ENCODE peak calls at places on chromosomes 16 and 17, in seven cellular contexts. G is glutamatergic neuron; E is upper lobe of right lung; W is CD4-positive, alpha-beta T cell; K is tibial artery; A is progenitor cell of endocrine pancreas; B is WTC11. F is an unnamed sample.
A peak's percentile ranks its signal among the peaks of the same experiment; 100 is the strongest.

GRCh38 chr17:47225436-47225858 is 16.3 kb downstream of the MYL4 start:
- DNase-seq in G (no peak), E (no peak), W (no peak), K (peak; percentile 90), A (no peak), B (no peak), F (no peak)

GRCh38 chr16:72214821-72215220 is 42.9 kb upstream of the PMFBP1 start:
- DNase-seq in G (no peak), E (no peak), W (no peak), K (no peak), A (no peak), B (no peak), F (no peak)

GRCh38 chr17:8707591-8708453 is 36.8 kb downstream of the CCDC42 start:
- DNase-seq in G (no peak), E (no peak), W (no peak), K (peak; percentile 69), A (no peak), B (no peak), F (no peak)

GRCh38 chr17:65754641-65755040 is 193.2 kb upstream of the AXIN2 start:
- DNase-seq in G (no peak), E (no peak), W (no peak), K (no peak), A (no peak), B (no peak), F (no peak)

GRCh38 chr17:72373910-72374741 is 253.3 kb downstream of the SOX9 start:
- DNase-seq in G (no peak), E (no peak), W (no peak), K (no peak), A (no peak), B (no peak), F (peak; percentile 34)

GRCh38 chr17:4711671-4712111 is 1.3 kb downstream of the ARRB2 start:
- DNase-seq in G (no peak), E (no peak), W (no peak), K (peak; percentile 76), A (no peak), B (no peak), F (no peak)

GRCh38 chr17:39648876-39649430 is 12.0 kb downstream of the STARD3 start:
- DNase-seq in G (no peak), E (no peak), W (no peak), K (no peak), A (no peak), B (no peak), F (no peak)

GRCh38 chr16:86494039-86494564 is 16.2 kb upstream of the FOXF1 start:
- DNase-seq in G (peak; percentile 34), E (no peak), W (no peak), K (no peak), A (no peak), B (peak; percentile 28), F (no peak)

GRCh38 chr17:69978056-69978646 is 96.9 kb upstream of the KCNJ16 start:
- DNase-seq in G (no peak), E (no peak), W (no peak), K (no peak), A (no peak), B (no peak), F (no peak)
- TF ChIP-seq CTCF in G (no peak), E (no peak), W (no peak), K (no peak), A (no peak), B (no peak), F (no peak)

DNA sequence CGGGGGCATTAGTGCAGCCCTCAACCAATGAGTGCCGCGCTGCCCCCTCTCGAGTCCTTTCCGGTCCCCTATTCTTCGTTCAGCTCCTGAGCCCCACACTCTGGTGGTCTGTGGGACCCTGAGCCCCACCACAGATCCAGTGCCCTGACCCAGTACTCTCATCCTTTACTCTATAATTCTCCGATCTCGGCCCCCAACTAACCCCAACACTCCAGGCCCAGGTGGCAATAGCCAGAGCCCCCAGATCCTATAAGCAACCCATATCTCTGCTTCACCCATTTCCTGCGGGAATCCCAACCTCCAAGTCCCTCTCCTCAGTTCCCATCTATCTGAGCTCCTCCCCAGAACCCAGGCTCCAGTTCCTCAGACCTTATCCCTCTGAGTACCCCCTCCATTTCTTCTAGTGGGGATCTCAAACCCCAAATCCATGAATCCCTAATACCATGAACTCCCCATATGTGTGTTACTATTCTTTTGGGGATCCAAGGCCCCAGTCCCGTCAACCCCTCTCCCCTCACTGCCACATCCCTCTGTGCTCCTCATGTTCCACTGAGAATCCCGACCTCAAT is 1.0 kb upstream of the TBC1D10B start:
- DNase-seq in G (no peak), E (no peak), W (no peak), K (no peak), A (no peak), B (no peak), F (no peak)
- TF ChIP-seq CTCF in G (no peak), E (no peak), W (no peak), K (no peak), A (peak; percentile 24), B (no peak), F (no peak)

DNA sequence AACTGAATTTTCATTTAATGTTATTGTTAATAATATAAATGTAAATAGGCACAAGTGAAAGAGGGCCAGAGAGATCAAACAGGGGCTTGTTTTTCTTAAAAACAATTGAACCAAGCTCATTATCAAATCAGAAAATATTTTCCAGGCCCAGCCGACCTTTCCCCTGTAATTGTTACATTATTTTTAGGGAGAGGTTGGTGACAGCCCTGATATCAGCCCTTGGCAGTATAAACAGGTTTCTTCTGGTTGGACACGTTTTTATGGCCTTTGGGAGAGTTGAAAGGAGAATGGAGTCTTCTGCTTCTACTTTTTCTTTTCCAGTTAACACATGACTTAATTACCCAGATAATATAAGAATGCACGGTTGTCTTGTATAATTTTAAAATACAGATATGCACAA is 40.0 kb upstream of the COQ7 start:
- DNase-seq in G (no peak), E (no peak), W (no peak), K (no peak), A (no peak), B (no peak), F (no peak)
- TF ChIP-seq CTCF in G (no peak), E (no peak), W (no peak), K (no peak), A (no peak), B (no peak), F (no peak)

DNA sequence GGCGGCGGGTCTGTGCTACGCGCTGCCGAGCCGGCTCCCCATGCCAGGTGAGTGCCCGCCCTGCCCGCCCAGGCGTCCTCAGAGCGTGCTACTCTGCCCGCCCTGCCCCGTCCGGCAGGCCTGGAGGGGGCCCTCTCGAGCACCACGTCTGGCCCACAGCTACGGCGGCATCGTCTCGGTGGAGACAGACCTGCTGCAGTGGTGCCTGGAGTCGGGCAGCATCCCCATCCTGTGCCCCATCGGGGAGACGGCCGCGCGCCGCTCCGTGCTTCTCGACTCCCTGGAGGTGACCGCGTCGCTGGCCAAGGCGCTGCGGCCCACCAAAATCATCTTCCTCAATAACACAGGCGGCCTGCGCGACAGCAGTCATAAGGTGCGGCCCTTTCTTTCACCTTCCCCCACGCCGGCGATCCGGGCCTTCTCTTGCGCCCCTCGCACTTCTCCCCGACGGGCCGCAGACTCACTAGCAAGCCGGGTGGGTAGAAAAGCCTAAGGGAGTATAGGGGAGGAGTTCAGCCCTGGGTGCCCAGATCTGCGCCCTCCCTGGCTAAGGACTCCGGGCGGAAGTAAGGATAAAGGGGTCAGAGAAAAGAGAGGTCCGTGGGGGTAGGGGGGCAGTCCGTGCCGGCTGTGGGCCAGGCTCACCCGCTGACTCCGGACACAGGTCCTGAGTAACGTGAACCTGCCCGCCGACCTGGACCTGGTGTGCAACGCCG is 1.6 kb downstream of the NAGS start:
- DNase-seq in G (peak; percentile 60), E (peak; percentile 85), W (no peak), K (peak; percentile 68), A (no peak), B (peak; percentile 77), F (peak; percentile 46)
- TF ChIP-seq CTCF in G (no peak), E (peak; percentile 31), W (peak; percentile 9), K (no peak), A (peak; percentile 17), B (no peak), F (peak; percentile 12)

GRCh38 chr16:720507-720989 is 398 bp upstream of the ANTKMT start:
- DNase-seq in G (peak; percentile 78), E (no peak), W (no peak), K (no peak), A (no peak), B (peak; percentile 60), F (peak; percentile 68)
- TF ChIP-seq CTCF in G (peak; percentile 11), E (peak; percentile 20), W (no peak), K (no peak), A (no peak), B (no peak), F (no peak)

DNA sequence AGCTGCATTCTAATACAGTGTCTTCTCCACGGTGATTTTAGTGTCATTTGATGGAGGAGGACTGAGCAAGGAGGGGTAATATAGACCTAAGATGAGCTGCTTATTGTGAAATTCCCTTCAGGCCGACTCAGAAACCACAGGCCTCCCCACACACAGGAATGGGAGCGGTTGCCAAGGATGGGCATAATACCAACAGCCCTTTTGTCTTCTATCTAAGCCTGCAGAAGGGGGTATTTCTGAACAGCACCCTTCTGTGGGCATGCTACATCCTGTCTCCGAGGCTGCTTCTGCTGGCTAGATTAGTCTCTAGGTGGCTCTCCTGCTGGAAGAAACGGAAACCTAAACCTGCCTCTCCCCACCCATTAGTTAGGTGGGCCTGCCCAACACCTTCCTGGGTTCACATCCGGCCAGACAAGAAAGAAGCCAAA is 72.9 kb downstream of the CCDC182 start:
- DNase-seq in G (no peak), E (no peak), W (no peak), K (peak; percentile 34), A (no peak), B (no peak), F (no peak)
- TF ChIP-seq CTCF in G (peak; percentile 46), E (no peak), W (no peak), K (no peak), A (no peak), B (peak; percentile 10), F (no peak)

GRCh38 chr16:63575031-63575430 is 1538.8 kb upstream of the CDH8 start:
- DNase-seq in G (no peak), E (no peak), W (no peak), K (no peak), A (no peak), B (no peak), F (no peak)

GRCh38 chr16:63578791-63579190 is 1542.6 kb upstream of the CDH8 start:
- DNase-seq in G (no peak), E (no peak), W (no peak), K (no peak), A (no peak), B (no peak), F (no peak)

GRCh38 chr16:63581560-63581959 is 1540.3 kb downstream of the CDH11 start:
- DNase-seq in G (no peak), E (no peak), W (no peak), K (no peak), A (no peak), B (no peak), F (no peak)

GRCh38 chr16:63577891-63578290 is 1541.7 kb upstream of the CDH8 start:
- DNase-seq in G (no peak), E (no peak), W (no peak), K (no peak), A (no peak), B (no peak), F (no peak)
- TF ChIP-seq CTCF in G (no peak), E (no peak), W (no peak), K (no peak), A (no peak), B (no peak), F (no peak)